ENCODE peak calls at places on chromosomes 6 and 20, in ten cellular contexts. K is HT-29; L is EH; I is LoVo; V is endothelial cell of umbilical vein; A is posterior cingulate gyrus; M is NCI-H1694 treated with DMSO at 0.1 percent for 48 hours; W is activated naive CD8-positive, alpha-beta T cell treated with anti-CD3 and anti-CD28 coated beads, Interleukin-2, amount 50 U/mL, for 16 hours; U is BE2C; O is ovary. T is an unnamed sample.

GRCh38 chr6:154653385-154653784 is 79.8 kb upstream of the SCAF8 start:
- DNase-seq in W (no peak), K (no peak), U (no peak), M (no peak), I (no peak), V (no peak), L (peak; percentile 44), O (no peak), A (no peak), T (no peak)

GRCh38 chr20:47929368-47930115 is 144.3 kb upstream of the SULF2 start:
- DNase-seq in W (no peak), M (peak; percentile 58), K (peak; percentile 24), A (no peak), V (peak; percentile 12), I (no peak), U (no peak), L (peak; percentile 78), O (no peak), T (no peak)

GRCh38 chr6:31336872-31337496 is 20.0 kb downstream of the HLA-B start:
- DNase-seq in M (no peak), I (no peak), K (no peak), V (peak; percentile 20), L (no peak), A (no peak), U (no peak), W (no peak), O (no peak), T (no peak)

GRCh38 chr20:54062812-54063280 is 7.5 kb downstream of the BCAS1 start:
- DNase-seq in W (no peak), A (no peak), L (peak; percentile 52), U (no peak), K (peak; percentile 89), I (peak; percentile 69), O (no peak), M (peak; percentile 60), V (peak; percentile 35), T (peak; percentile 3)

GRCh38 chr20:3239867-3240775 is 1.1 kb upstream of the SLC4A11 start:
- DNase-seq in A (no peak), L (peak; percentile 32), O (no peak), M (no peak), V (peak; percentile 36), U (no peak), W (no peak), K (no peak), I (no peak), T (peak; percentile 35)

GRCh38 chr6:32151131-32151884 is 431 bp downstream of the PRRT1 start:
- DNase-seq in O (no peak), V (no peak), A (no peak), M (peak; percentile 37), L (no peak), U (no peak), I (no peak), K (no peak), W (no peak), T (peak; percentile 72)

GRCh38 chr6:5525209-5525608 is 263.9 kb downstream of the FARS2 start:
- DNase-seq in L (peak; percentile 77), W (no peak), O (no peak), K (no peak), A (no peak), M (no peak), U (no peak), I (no peak), V (peak; percentile 7), T (no peak)

GRCh38 chr20:8568068-8568467 is 436.0 kb downstream of the PLCB1 start:
- DNase-seq in A (no peak), K (no peak), V (no peak), M (no peak), U (no peak), W (no peak), L (peak; percentile 20), O (no peak), I (no peak), T (no peak)

GRCh38 chr20:63345328-63346100 is 15.6 kb downstream of the CHRNA4 start:
- DNase-seq in O (peak; percentile 64), U (peak; percentile 76), V (no peak), W (no peak), I (no peak), L (no peak), M (no peak), K (no peak), A (no peak), T (peak; percentile 36)

GRCh38 chr20:51227744-51228143 is 204.8 kb upstream of the KCNG1 start:
- DNase-seq in L (no peak), I (no peak), V (no peak), M (no peak), W (no peak), K (no peak), U (no peak), O (no peak), A (no peak), T (no peak)

GRCh38 chr6:83962592-83962991 is 71.0 kb upstream of the MRAP2 start:
- DNase-seq in L (no peak), K (no peak), I (no peak), V (no peak), O (no peak), W (no peak), M (no peak), U (no peak), A (no peak), T (no peak)

GRCh38 chr6:102848796-102849195 is 1455.3 kb downstream of the GRIK2 start:
- DNase-seq in L (no peak), W (no peak), K (no peak), A (no peak), U (no peak), O (no peak), V (no peak), M (no peak), I (no peak), T (no peak)

GRCh38 chr6:13190391-13190790 is 137.9 kb downstream of the TBC1D7 start:
- DNase-seq in I (no peak), V (no peak), M (no peak), K (no peak), U (no peak), O (no peak), W (no peak), L (peak; percentile 33), A (no peak), T (no peak)

GRCh38 chr6:42190784-42191183 is 4.0 kb downstream of the GUCA1B start:
- DNase-seq in M (no peak), U (peak; percentile 55), L (peak; percentile 90), A (no peak), O (no peak), K (no peak), W (no peak), V (no peak), I (no peak), T (no peak)

GRCh38 chr20:10209091-10209490 is 9.5 kb upstream of the SNAP25 start:
- DNase-seq in A (no peak), L (no peak), K (no peak), I (no peak), V (no peak), W (no peak), M (no peak), O (no peak), U (no peak), T (no peak)

GRCh38 chr6:10425973-10426780 is 11.3 kb upstream of the TFAP2A start:
- DNase-seq in U (no peak), W (no peak), K (no peak), M (no peak), A (no peak), V (no peak), L (peak; percentile 83), O (no peak), I (peak; percentile 66), T (no peak)

GRCh38 chr6:33993653-33994052 is 152.2 kb downstream of the GRM4 start:
- DNase-seq in U (no peak), K (no peak), V (no peak), W (no peak), L (no peak), O (no peak), A (no peak), M (no peak), I (no peak), T (no peak)

GRCh38 chr6:30882764-30883475 is 1.4 kb upstream of the DDR1 start:
- DNase-seq in L (no peak), I (peak; percentile 74), O (peak; percentile 62), M (no peak), K (peak; percentile 81), V (no peak), A (no peak), U (no peak), W (no peak), T (peak; percentile 91)

T was measured in NCI-H69.